ENCODE peak calls at places on chromosomes 5 and 9, in ten cellular contexts. One of them, this sample, is unnamed.

GRCh38 chr9:104993291-104993963 is 65.5 kb upstream of the ABCA1 start:
- ATAC-seq in upper lobe of left lung: peak
- ATAC-seq in natural killer cell: peak
- ATAC-seq in K562: peak
- ATAC-seq in body of pancreas: peak
- ATAC-seq in heart left ventricle: peak
- ATAC-seq in pancreas: peak
- ATAC-seq in HepG2: peak
- ATAC-seq in foreskin keratinocyte: no peak
- ATAC-seq in CD8-positive, alpha-beta T cell: peak
- ATAC-seq in this sample: peak

GRCh38 chr5:65012411-65012972 is 243.8 kb downstream of the CWC27 start:
- ATAC-seq in upper lobe of left lung: no peak
- ATAC-seq in natural killer cell: no peak
- ATAC-seq in K562: no peak
- ATAC-seq in body of pancreas: no peak
- ATAC-seq in heart left ventricle: no peak
- ATAC-seq in pancreas: no peak
- ATAC-seq in HepG2: no peak
- ATAC-seq in foreskin keratinocyte: no peak
- ATAC-seq in CD8-positive, alpha-beta T cell: no peak
- ATAC-seq in this sample: no peak

GRCh38 chr9:13278368-13279246 is 885 bp downstream of the MPDZ start:
- ATAC-seq in upper lobe of left lung: peak
- ATAC-seq in natural killer cell: no peak
- ATAC-seq in K562: peak
- ATAC-seq in body of pancreas: peak
- ATAC-seq in heart left ventricle: peak
- ATAC-seq in pancreas: peak
- ATAC-seq in HepG2: peak
- ATAC-seq in foreskin keratinocyte: peak
- ATAC-seq in CD8-positive, alpha-beta T cell: no peak
- ATAC-seq in this sample: peak

GRCh38 chr9:120442280-120442597 is 137.7 kb downstream of the CDK5RAP2 start:
- ATAC-seq in upper lobe of left lung: peak
- ATAC-seq in natural killer cell: no peak
- ATAC-seq in K562: no peak
- ATAC-seq in body of pancreas: no peak
- ATAC-seq in heart left ventricle: no peak
- ATAC-seq in pancreas: no peak
- ATAC-seq in HepG2: no peak
- ATAC-seq in foreskin keratinocyte: no peak
- ATAC-seq in CD8-positive, alpha-beta T cell: no peak
- ATAC-seq in this sample: no peak

GRCh38 chr5:76582252-76583162 is 40.7 kb downstream of the F2RL2 start:
- ATAC-seq in upper lobe of left lung: peak
- ATAC-seq in natural killer cell: peak
- ATAC-seq in K562: peak
- ATAC-seq in body of pancreas: peak
- ATAC-seq in heart left ventricle: peak
- ATAC-seq in pancreas: peak
- ATAC-seq in HepG2: no peak
- ATAC-seq in foreskin keratinocyte: no peak
- ATAC-seq in CD8-positive, alpha-beta T cell: no peak
- ATAC-seq in this sample: no peak

GRCh38 chr5:42621662-42622061 is 135.0 kb upstream of the CCDC152 start:
- ATAC-seq in upper lobe of left lung: no peak
- ATAC-seq in natural killer cell: no peak
- ATAC-seq in K562: no peak
- ATAC-seq in body of pancreas: no peak
- ATAC-seq in heart left ventricle: no peak
- ATAC-seq in pancreas: no peak
- ATAC-seq in HepG2: no peak
- ATAC-seq in foreskin keratinocyte: no peak
- ATAC-seq in CD8-positive, alpha-beta T cell: no peak
- ATAC-seq in this sample: no peak

GRCh38 chr5:94693043-94693822 is 74.8 kb downstream of the SLF1 start:
- ATAC-seq in upper lobe of left lung: peak
- ATAC-seq in natural killer cell: peak
- ATAC-seq in K562: peak
- ATAC-seq in body of pancreas: no peak
- ATAC-seq in heart left ventricle: peak
- ATAC-seq in pancreas: peak
- ATAC-seq in HepG2: peak
- ATAC-seq in foreskin keratinocyte: peak
- ATAC-seq in CD8-positive, alpha-beta T cell: peak
- ATAC-seq in this sample: no peak

GRCh38 chr9:128244443-128245226 is 31.2 kb downstream of the GOLGA2 start:
- ATAC-seq in upper lobe of left lung: peak
- ATAC-seq in natural killer cell: no peak
- ATAC-seq in K562: peak
- ATAC-seq in body of pancreas: peak
- ATAC-seq in heart left ventricle: peak
- ATAC-seq in pancreas: peak
- ATAC-seq in HepG2: peak
- ATAC-seq in foreskin keratinocyte: no peak
- ATAC-seq in CD8-positive, alpha-beta T cell: no peak
- ATAC-seq in this sample: peak

GRCh38 chr9:96884443-96884842 is 30.1 kb upstream of the ZNF782 start:
- ATAC-seq in upper lobe of left lung: no peak
- ATAC-seq in natural killer cell: no peak
- ATAC-seq in K562: peak
- ATAC-seq in body of pancreas: no peak
- ATAC-seq in heart left ventricle: no peak
- ATAC-seq in pancreas: peak
- ATAC-seq in HepG2: peak
- ATAC-seq in foreskin keratinocyte: peak
- ATAC-seq in CD8-positive, alpha-beta T cell: no peak
- ATAC-seq in this sample: no peak

GRCh38 chr5:42951169-42951846 is 88.8 kb downstream of the ANXA2R start:
- ATAC-seq in upper lobe of left lung: peak
- ATAC-seq in natural killer cell: peak
- ATAC-seq in K562: no peak
- ATAC-seq in body of pancreas: peak
- ATAC-seq in heart left ventricle: peak
- ATAC-seq in pancreas: peak
- ATAC-seq in HepG2: no peak
- ATAC-seq in foreskin keratinocyte: no peak
- ATAC-seq in CD8-positive, alpha-beta T cell: peak
- ATAC-seq in this sample: peak

GRCh38 chr5:150503977-150504620 is 3.8 kb upstream of the NDST1 start:
- ATAC-seq in upper lobe of left lung: peak
- ATAC-seq in natural killer cell: no peak
- ATAC-seq in K562: peak
- ATAC-seq in body of pancreas: peak
- ATAC-seq in heart left ventricle: peak
- ATAC-seq in pancreas: peak
- ATAC-seq in HepG2: peak
- ATAC-seq in foreskin keratinocyte: no peak
- ATAC-seq in CD8-positive, alpha-beta T cell: no peak
- ATAC-seq in this sample: peak

GRCh38 chr9:80320480-80320879 is 748.7 kb downstream of the TLE4 start:
- ATAC-seq in upper lobe of left lung: peak
- ATAC-seq in natural killer cell: no peak
- ATAC-seq in K562: no peak
- ATAC-seq in body of pancreas: no peak
- ATAC-seq in heart left ventricle: no peak
- ATAC-seq in pancreas: no peak
- ATAC-seq in HepG2: no peak
- ATAC-seq in foreskin keratinocyte: no peak
- ATAC-seq in CD8-positive, alpha-beta T cell: no peak
- ATAC-seq in this sample: no peak

GRCh38 chr9:114002271-114002985 is 75.7 kb downstream of the AMBP start:
- ATAC-seq in upper lobe of left lung: no peak
- ATAC-seq in natural killer cell: no peak
- ATAC-seq in K562: no peak
- ATAC-seq in body of pancreas: no peak
- ATAC-seq in heart left ventricle: peak
- ATAC-seq in pancreas: no peak
- ATAC-seq in HepG2: no peak
- ATAC-seq in foreskin keratinocyte: no peak
- ATAC-seq in CD8-positive, alpha-beta T cell: no peak
- ATAC-seq in this sample: no peak
- TF ChIP-seq CTCF in upper lobe of left lung: no peak
- TF ChIP-seq CTCF in natural killer cell: no peak
- TF ChIP-seq CTCF in K562: no peak
- TF ChIP-seq CTCF in body of pancreas: no peak
- TF ChIP-seq CTCF in heart left ventricle: no peak
- TF ChIP-seq CTCF in pancreas: no peak
- TF ChIP-seq CTCF in HepG2: no peak
- TF ChIP-seq CTCF in foreskin keratinocyte: no peak
- TF ChIP-seq CTCF in CD8-positive, alpha-beta T cell: no peak
- TF ChIP-seq CTCF in this sample: no peak

GRCh38 chr5:16805478-16805877 is 130.6 kb downstream of the MYO10 start:
- ATAC-seq in upper lobe of left lung: no peak
- ATAC-seq in natural killer cell: no peak
- ATAC-seq in K562: no peak
- ATAC-seq in body of pancreas: no peak
- ATAC-seq in heart left ventricle: no peak
- ATAC-seq in pancreas: no peak
- ATAC-seq in HepG2: no peak
- ATAC-seq in foreskin keratinocyte: no peak
- ATAC-seq in CD8-positive, alpha-beta T cell: no peak
- ATAC-seq in this sample: no peak
- TF ChIP-seq CTCF in upper lobe of left lung: no peak
- TF ChIP-seq CTCF in natural killer cell: no peak
- TF ChIP-seq CTCF in K562: no peak
- TF ChIP-seq CTCF in body of pancreas: no peak
- TF ChIP-seq CTCF in heart left ventricle: no peak
- TF ChIP-seq CTCF in pancreas: no peak
- TF ChIP-seq CTCF in HepG2: no peak
- TF ChIP-seq CTCF in foreskin keratinocyte: no peak
- TF ChIP-seq CTCF in CD8-positive, alpha-beta T cell: no peak
- TF ChIP-seq CTCF in this sample: no peak

DNA sequence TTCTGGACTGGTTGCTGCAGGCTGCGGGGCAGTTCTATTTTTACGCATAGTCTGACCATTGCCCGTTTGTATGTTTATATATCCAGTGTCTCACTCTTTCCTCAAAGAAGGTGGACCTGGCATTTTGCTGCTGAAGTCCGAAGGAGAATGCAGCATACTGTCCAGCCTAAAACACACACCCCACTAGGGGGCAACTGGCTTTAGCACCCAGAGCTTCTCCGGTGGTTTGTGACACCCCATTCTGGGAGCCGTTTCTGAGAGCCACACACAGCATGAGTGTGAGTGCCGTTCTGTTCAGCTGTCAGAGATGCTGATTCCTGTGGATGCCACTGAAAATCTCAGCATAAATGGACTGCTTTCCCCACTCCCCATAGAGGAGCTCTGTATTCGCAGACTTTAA is 290.5 kb upstream of the TAS2R1 start:
- ATAC-seq in upper lobe of left lung: no peak
- ATAC-seq in natural killer cell: no peak
- ATAC-seq in K562: peak
- ATAC-seq in body of pancreas: no peak
- ATAC-seq in heart left ventricle: no peak
- ATAC-seq in pancreas: no peak
- ATAC-seq in HepG2: no peak
- ATAC-seq in foreskin keratinocyte: no peak
- ATAC-seq in CD8-positive, alpha-beta T cell: no peak
- ATAC-seq in this sample: no peak
- TF ChIP-seq CTCF in upper lobe of left lung: no peak
- TF ChIP-seq CTCF in natural killer cell: no peak
- TF ChIP-seq CTCF in K562: no peak
- TF ChIP-seq CTCF in body of pancreas: no peak
- TF ChIP-seq CTCF in heart left ventricle: no peak
- TF ChIP-seq CTCF in pancreas: no peak
- TF ChIP-seq CTCF in HepG2: no peak
- TF ChIP-seq CTCF in foreskin keratinocyte: no peak
- TF ChIP-seq CTCF in CD8-positive, alpha-beta T cell: no peak
- TF ChIP-seq CTCF in this sample: no peak

GRCh38 chr9:121720992-121721350 is 69.5 kb downstream of the DAB2IP start:
- ATAC-seq in upper lobe of left lung: no peak
- ATAC-seq in natural killer cell: no peak
- ATAC-seq in K562: no peak
- ATAC-seq in body of pancreas: peak
- ATAC-seq in heart left ventricle: no peak
- ATAC-seq in pancreas: peak
- ATAC-seq in HepG2: peak
- ATAC-seq in foreskin keratinocyte: no peak
- ATAC-seq in CD8-positive, alpha-beta T cell: no peak
- ATAC-seq in this sample: no peak
- TF ChIP-seq CTCF in upper lobe of left lung: no peak
- TF ChIP-seq CTCF in natural killer cell: no peak
- TF ChIP-seq CTCF in K562: no peak
- TF ChIP-seq CTCF in body of pancreas: peak
- TF ChIP-seq CTCF in heart left ventricle: no peak
- TF ChIP-seq CTCF in pancreas: no peak
- TF ChIP-seq CTCF in HepG2: peak
- TF ChIP-seq CTCF in foreskin keratinocyte: peak
- TF ChIP-seq CTCF in CD8-positive, alpha-beta T cell: no peak
- TF ChIP-seq CTCF in this sample: no peak

GRCh38 chr9:89024727-89025126 is 33.5 kb downstream of the S1PR3 start:
- ATAC-seq in upper lobe of left lung: no peak
- ATAC-seq in natural killer cell: no peak
- ATAC-seq in K562: no peak
- ATAC-seq in body of pancreas: no peak
- ATAC-seq in heart left ventricle: no peak
- ATAC-seq in pancreas: no peak
- ATAC-seq in HepG2: no peak
- ATAC-seq in foreskin keratinocyte: no peak
- ATAC-seq in CD8-positive, alpha-beta T cell: no peak
- ATAC-seq in this sample: no peak

GRCh38 chr9:89022902-89023301 is 31.6 kb downstream of the S1PR3 start:
- ATAC-seq in upper lobe of left lung: peak
- ATAC-seq in natural killer cell: no peak
- ATAC-seq in K562: no peak
- ATAC-seq in body of pancreas: no peak
- ATAC-seq in heart left ventricle: peak
- ATAC-seq in pancreas: peak
- ATAC-seq in HepG2: no peak
- ATAC-seq in foreskin keratinocyte: no peak
- ATAC-seq in CD8-positive, alpha-beta T cell: no peak
- ATAC-seq in this sample: peak

GRCh38 chr9:89023788-89024187 is 32.5 kb downstream of the S1PR3 start:
- ATAC-seq in upper lobe of left lung: no peak
- ATAC-seq in natural killer cell: no peak
- ATAC-seq in K562: no peak
- ATAC-seq in body of pancreas: no peak
- ATAC-seq in heart left ventricle: no peak
- ATAC-seq in pancreas: no peak
- ATAC-seq in HepG2: no peak
- ATAC-seq in foreskin keratinocyte: no peak
- ATAC-seq in CD8-positive, alpha-beta T cell: no peak
- ATAC-seq in this sample: no peak

GRCh38 chr9:89026878-89027277 is 35.6 kb downstream of the S1PR3 start:
- ATAC-seq in upper lobe of left lung: peak
- ATAC-seq in natural killer cell: no peak
- ATAC-seq in K562: no peak
- ATAC-seq in body of pancreas: no peak
- ATAC-seq in heart left ventricle: peak
- ATAC-seq in pancreas: no peak
- ATAC-seq in HepG2: no peak
- ATAC-seq in foreskin keratinocyte: no peak
- ATAC-seq in CD8-positive, alpha-beta T cell: no peak
- ATAC-seq in this sample: no peak

GRCh38 chr9:89025538-89025937 is 34.3 kb downstream of the S1PR3 start:
- ATAC-seq in upper lobe of left lung: no peak
- ATAC-seq in natural killer cell: no peak
- ATAC-seq in K562: no peak
- ATAC-seq in body of pancreas: no peak
- ATAC-seq in heart left ventricle: no peak
- ATAC-seq in pancreas: no peak
- ATAC-seq in HepG2: no peak
- ATAC-seq in foreskin keratinocyte: no peak
- ATAC-seq in CD8-positive, alpha-beta T cell: no peak
- ATAC-seq in this sample: peak
- TF ChIP-seq CTCF in upper lobe of left lung: no peak
- TF ChIP-seq CTCF in natural killer cell: no peak
- TF ChIP-seq CTCF in K562: no peak
- TF ChIP-seq CTCF in body of pancreas: no peak
- TF ChIP-seq CTCF in heart left ventricle: no peak
- TF ChIP-seq CTCF in pancreas: no peak
- TF ChIP-seq CTCF in HepG2: no peak
- TF ChIP-seq CTCF in foreskin keratinocyte: no peak
- TF ChIP-seq CTCF in CD8-positive, alpha-beta T cell: no peak
- TF ChIP-seq CTCF in this sample: no peak

This sample was measured in gastroesophageal sphincter.